ENCODE peak calls at places on chromosome 7, in seven cellular contexts. G, W, C, F, Z, B and H are unnamed samples.

GRCh38 chr7:125126376-125126775 is 196.8 kb upstream of the POT1 start:
- DNase-seq in F (no peak), G (no peak), Z (no peak), W (no peak), B (peak), C (no peak), H (no peak)

GRCh38 chr7:13904689-13905088 is 84.8 kb downstream of the ETV1 start:
- DNase-seq in Z (no peak), C (no peak), W (no peak), B (peak), F (no peak), G (no peak), H (no peak)

GRCh38 chr7:45082831-45083331 is 5.9 kb downstream of the NACAD start:
- DNase-seq in C (peak), F (no peak), B (no peak), G (no peak), W (no peak), Z (peak), H (no peak)

GRCh38 chr7:151637781-151638261 is 118.1 kb upstream of the RHEB start:
- DNase-seq in G (no peak), W (no peak), F (no peak), Z (no peak), B (no peak), C (peak), H (no peak)

GRCh38 chr7:155997431-155998327 is 185.4 kb upstream of the SHH start:
- DNase-seq in F (no peak), W (no peak), Z (no peak), B (no peak), C (no peak), G (no peak), H (no peak)

GRCh38 chr7:130298079-130298478 is 5.1 kb downstream of the CPA4 start:
- DNase-seq in C (no peak), B (no peak), W (no peak), Z (no peak), F (no peak), G (no peak), H (no peak)

GRCh38 chr7:504221-505081 is 15.2 kb downstream of the PDGFA start:
- DNase-seq in G (no peak), W (no peak), Z (no peak), F (no peak), B (no peak), C (peak), H (peak)

GRCh38 chr7:156168434-156168833 is 356.2 kb upstream of the SHH start:
- DNase-seq in G (no peak), B (no peak), W (no peak), F (no peak), Z (no peak), C (no peak), H (no peak)

GRCh38 chr7:44673771-44674170 is 67.3 kb downstream of the OGDH start:
- DNase-seq in Z (no peak), W (no peak), F (no peak), B (no peak), C (no peak), G (no peak), H (no peak)